ENCODE peak calls at places on chromosome 3, in seven cellular contexts. V is naive B cell, K is SW480, W is D341Med, A is SK-N-DZ, Z is epithelial cell of prostate, L is AG08395. T is an unnamed sample.
A peak's percentile ranks its signal among the peaks of the same experiment; 100 is the strongest.

GRCh38 chr3:14829811-14830210 is 11.0 kb downstream of the FGD5 start:
- DNase-seq in V (no peak), K (no peak), W (no peak), A (no peak), Z (no peak), L (no peak), T (no peak)

GRCh38 chr3:183619020-183619419 is 16.4 kb upstream of the KLHL24 start:
- DNase-seq in V (no peak), K (no peak), W (no peak), A (no peak), Z (no peak), L (no peak), T (no peak)

GRCh38 chr3:114879059-114880031 is 267.7 kb downstream of the ZBTB20 start:
- DNase-seq in V (no peak), K (no peak), W (no peak), A (no peak), Z (no peak), L (peak; percentile 39), T (no peak)

GRCh38 chr3:13480340-13481318 is 523 bp downstream of the HDAC11 start:
- DNase-seq in V (no peak), K (no peak), W (no peak), A (no peak), Z (no peak), L (peak; percentile 50), T (no peak)

GRCh38 chr3:23198801-23199200 is 4.3 kb upstream of the UBE2E2 start:
- DNase-seq in V (no peak), K (no peak), W (no peak), A (no peak), Z (no peak), L (peak; percentile 66), T (no peak)

GRCh38 chr3:110296885-110297284 is 774.7 kb upstream of the NECTIN3 start:
- DNase-seq in V (no peak), K (no peak), W (no peak), A (no peak), Z (no peak), L (peak; percentile 20), T (no peak)

GRCh38 chr3:102096066-102096465 is 246.8 kb downstream of the NFKBIZ start:
- DNase-seq in V (no peak), K (no peak), W (no peak), A (no peak), Z (no peak), L (no peak), T (no peak)

GRCh38 chr3:175512700-175513099 is 653.6 kb downstream of the NAALADL2 start:
- DNase-seq in V (no peak), K (no peak), W (no peak), A (no peak), Z (no peak), L (no peak), T (no peak)

GRCh38 chr3:116155830-116156229 is 289.5 kb downstream of the LSAMP start:
- DNase-seq in V (no peak), K (no peak), W (no peak), A (peak; percentile 54), Z (no peak), L (no peak), T (no peak)

GRCh38 chr3:143897558-143898305 is 49.5 kb upstream of the SLC9A9 start:
- DNase-seq in V (no peak), K (no peak), W (no peak), A (no peak), Z (peak; percentile 12), L (no peak), T (no peak)

T was measured in AG04450.